ENCODE peak calls at places on chromosomes 6 and 20, in nine cellular contexts. E is tibial artery, S is sigmoid colon, X is dorsolateral prefrontal cortex, L is astrocyte of the spinal cord, Y is WTC11, O is MCF 10A, D is IMR-90, M is mesothelial cell of epicardium. P is an unnamed sample.

GRCh38 chr6:119467478-119468081 is 118.0 kb upstream of the MAN1A1 start:
- DNase-seq in E (no peak), S (no peak), X (no peak), L (peak), Y (no peak), O (peak), D (peak), M (no peak), P (no peak)

GRCh38 chr6:52670502-52671409 is at the start of gene TMEM14A:
- DNase-seq in E (peak), S (peak), X (peak), L (peak), Y (peak), O (peak), D (peak), M (peak), P (peak)

GRCh38 chr6:117272886-117273285 is 7.5 kb downstream of the VGLL2 start:
- DNase-seq in E (no peak), S (no peak), X (no peak), L (no peak), Y (no peak), O (no peak), D (no peak), M (no peak), P (no peak)

GRCh38 chr6:53376661-53377226 is 28.0 kb upstream of the ELOVL5 start:
- DNase-seq in E (no peak), S (no peak), X (no peak), L (no peak), Y (no peak), O (no peak), D (no peak), M (no peak), P (no peak)

GRCh38 chr6:166782541-166782940 is 155.5 kb upstream of the RPS6KA2 start:
- DNase-seq in E (no peak), S (no peak), X (no peak), L (no peak), Y (no peak), O (no peak), D (no peak), M (no peak), P (no peak)

GRCh38 chr6:166365221-166365620 is 17.5 kb downstream of the MPC1 start:
- DNase-seq in E (no peak), S (no peak), X (no peak), L (peak), Y (no peak), O (no peak), D (peak), M (no peak), P (peak)

GRCh38 chr6:28468056-28468455 is 24.8 kb upstream of the ZSCAN23 start:
- DNase-seq in E (no peak), S (no peak), X (no peak), L (no peak), Y (no peak), O (no peak), D (no peak), M (no peak), P (no peak)

GRCh38 chr20:61891916-61892649 is 173.6 kb downstream of the TAF4 start:
- DNase-seq in E (no peak), S (no peak), X (no peak), L (no peak), Y (no peak), O (no peak), D (no peak), M (no peak), P (no peak)

GRCh38 chr6:13417954-13418353 is 69.4 kb downstream of the GFOD1 start:
- DNase-seq in E (no peak), S (no peak), X (no peak), L (no peak), Y (no peak), O (no peak), D (no peak), M (no peak), P (no peak)

GRCh38 chr6:140001851-140002301 is 627.4 kb upstream of the CITED2 start:
- DNase-seq in E (no peak), S (no peak), X (no peak), L (peak), Y (no peak), O (no peak), D (peak), M (no peak), P (peak)

GRCh38 chr6:148448371-148449010 is 105.9 kb downstream of the SASH1 start:
- DNase-seq in E (no peak), S (no peak), X (no peak), L (no peak), Y (no peak), O (no peak), D (no peak), M (no peak), P (no peak)

GRCh38 chr20:9368893-9369292 is 145.5 kb upstream of the LAMP5 start:
- DNase-seq in E (no peak), S (no peak), X (no peak), L (no peak), Y (no peak), O (no peak), D (no peak), M (no peak), P (no peak)

GRCh38 chr20:57397004-57397692 is 6.0 kb downstream of the RBM38 start:
- DNase-seq in E (no peak), S (peak), X (no peak), L (no peak), Y (no peak), O (no peak), D (no peak), M (no peak), P (no peak)

GRCh38 chr6:149138093-149138492 is 179.4 kb upstream of the TAB2 start:
- DNase-seq in E (no peak), S (no peak), X (no peak), L (no peak), Y (no peak), O (no peak), D (no peak), M (no peak), P (no peak)

GRCh38 chr6:126886106-126886505 is 232.4 kb upstream of the RSPO3 start:
- DNase-seq in E (no peak), S (no peak), X (no peak), L (peak), Y (no peak), O (no peak), D (no peak), M (no peak), P (no peak)

GRCh38 chr6:146902846-146903245 is 301.4 kb upstream of the STXBP5 start:
- DNase-seq in E (no peak), S (no peak), X (no peak), L (no peak), Y (no peak), O (no peak), D (no peak), M (no peak), P (peak)

GRCh38 chr6:17584241-17584803 is 15.8 kb upstream of the FAM8A1 start:
- DNase-seq in E (no peak), S (peak), X (no peak), L (peak), Y (no peak), O (peak), D (peak), M (no peak), P (peak)

GRCh38 chr6:14863896-14864850 is 381.7 kb upstream of the JARID2 start:
- DNase-seq in E (no peak), S (no peak), X (no peak), L (no peak), Y (no peak), O (no peak), D (no peak), M (no peak), P (no peak)

GRCh38 chr6:10398439-10399218 is 16.2 kb downstream of the TFAP2A start:
- DNase-seq in E (no peak), S (no peak), X (no peak), L (no peak), Y (no peak), O (no peak), D (no peak), M (no peak), P (no peak)

GRCh38 chr6:4717856-4718255 is 58.3 kb upstream of the CDYL start:
- DNase-seq in E (no peak), S (no peak), X (no peak), L (no peak), Y (no peak), O (no peak), D (no peak), M (no peak), P (no peak)

GRCh38 chr20:50248104-50248631 is 57.5 kb downstream of the CEBPB start:
- DNase-seq in E (no peak), S (no peak), X (no peak), L (no peak), Y (no peak), O (peak), D (peak), M (no peak), P (peak)

GRCh38 chr6:102028173-102028572 is 634.7 kb downstream of the GRIK2 start:
- DNase-seq in E (no peak), S (no peak), X (no peak), L (no peak), Y (no peak), O (no peak), D (no peak), M (no peak), P (no peak)

GRCh38 chr20:19826179-19826914 is 68.3 kb downstream of the RIN2 start:
- DNase-seq in E (no peak), S (no peak), X (no peak), L (no peak), Y (no peak), O (no peak), D (no peak), M (no peak), P (no peak)

GRCh38 chr6:163264662-163265035 is 149.9 kb upstream of the QKI start:
- DNase-seq in E (no peak), S (no peak), X (no peak), L (no peak), Y (no peak), O (no peak), D (no peak), M (no peak), P (no peak)

GRCh38 chr6:112383191-112383590 is 36.1 kb downstream of the RFPL4B start:
- DNase-seq in E (no peak), S (no peak), X (no peak), L (no peak), Y (no peak), O (no peak), D (no peak), M (no peak), P (no peak)

GRCh38 chr20:16349518-16350295 is 223.5 kb downstream of the KIF16B start:
- DNase-seq in E (no peak), S (no peak), X (no peak), L (peak), Y (no peak), O (no peak), D (peak), M (no peak), P (no peak)

GRCh38 chr6:45591306-45591705 is 213.6 kb upstream of the SUPT3H start:
- DNase-seq in E (no peak), S (no peak), X (no peak), L (peak), Y (no peak), O (peak), D (peak), M (no peak), P (no peak)

GRCh38 chr6:156977527-156978291 is 200.5 kb downstream of the ARID1B start:
- DNase-seq in E (no peak), S (peak), X (no peak), L (peak), Y (no peak), O (peak), D (peak), M (no peak), P (no peak)

GRCh38 chr6:113968472-113968871 is 2.5 kb downstream of the HDAC2 start:
- DNase-seq in E (no peak), S (no peak), X (no peak), L (no peak), Y (no peak), O (no peak), D (no peak), M (no peak), P (no peak)

GRCh38 chr6:113967777-113968176 is 3.2 kb downstream of the HDAC2 start:
- DNase-seq in E (no peak), S (no peak), X (no peak), L (no peak), Y (no peak), O (no peak), D (no peak), M (no peak), P (no peak)

GRCh38 chr6:113971786-113972185 is 838 bp upstream of the HDAC2 start:
- DNase-seq in E (no peak), S (no peak), X (no peak), L (peak), Y (no peak), O (peak), D (no peak), M (no peak), P (no peak)

GRCh38 chr6:113969888-113970807 is 800 bp downstream of the HDAC2 start:
- DNase-seq in E (peak), S (peak), X (peak), L (peak), Y (peak), O (peak), D (peak), M (peak), P (no peak)

GRCh38 chr6:113970808-113971676 is at the start of gene HDAC2:
- DNase-seq in E (peak), S (peak), X (peak), L (peak), Y (peak), O (peak), D (peak), M (peak), P (peak)
- TF ChIP-seq CTCF in E (no peak), S (no peak), X (no peak), L (no peak), Y (no peak), O (no peak), D (no peak), M (no peak), P (peak)

DNA sequence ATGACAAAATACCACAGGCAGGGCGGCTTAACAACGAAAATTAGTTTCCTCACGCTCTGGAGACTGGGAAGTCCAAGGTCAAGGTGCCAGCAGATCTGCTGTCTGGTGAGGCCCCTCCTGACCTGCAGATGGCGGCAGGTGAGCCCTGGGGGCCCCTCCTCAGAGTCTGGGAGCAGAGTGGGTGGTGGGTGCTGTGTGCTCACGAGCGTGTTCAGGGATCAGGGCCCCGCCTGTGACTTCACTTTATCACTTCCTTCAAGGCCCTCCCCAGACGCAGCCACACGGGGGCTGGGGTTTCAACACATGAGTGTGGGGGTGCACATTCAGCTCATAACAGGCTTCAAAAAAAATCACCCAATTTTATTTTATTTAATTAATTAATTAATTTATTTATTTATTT is 39.3 kb downstream of the SLC2A4RG start:
- DNase-seq in E (no peak), S (no peak), X (no peak), L (no peak), Y (no peak), O (no peak), D (no peak), M (no peak), P (no peak)
- TF ChIP-seq CTCF in E (no peak), S (no peak), X (no peak), L (no peak), Y (no peak), O (no peak), D (no peak), M (no peak), P (peak)

DNA sequence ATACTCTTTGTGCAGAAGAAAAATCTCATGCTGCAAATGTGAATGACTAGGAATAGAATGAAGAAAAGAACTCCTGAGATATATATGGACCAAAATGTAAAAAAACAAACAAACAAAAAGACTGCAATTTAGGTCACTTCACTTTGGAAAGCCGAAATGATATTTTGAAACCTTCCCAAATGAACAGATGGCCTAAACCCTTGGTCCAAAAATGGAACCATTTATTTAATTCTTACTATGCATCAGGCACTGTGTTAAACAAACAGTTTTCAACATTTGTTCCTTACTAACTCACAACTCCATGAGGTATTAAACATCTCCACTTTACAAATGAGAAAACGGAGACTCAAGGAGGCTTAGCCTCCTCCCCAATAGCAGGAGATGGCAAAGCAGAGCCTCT is 107.6 kb downstream of the VIP start:
- DNase-seq in E (no peak), S (no peak), X (no peak), L (no peak), Y (no peak), O (no peak), D (no peak), M (no peak), P (no peak)
- TF ChIP-seq CTCF in E (no peak), S (no peak), X (no peak), L (no peak), Y (no peak), O (no peak), D (no peak), M (no peak), P (no peak)

GRCh38 chr6:48036316-48036715 is 74.7 kb downstream of the PTCHD4 start:
- DNase-seq in E (no peak), S (no peak), X (no peak), L (peak), Y (no peak), O (peak), D (peak), M (no peak), P (peak)
- TF ChIP-seq CTCF in E (no peak), S (no peak), X (no peak), L (no peak), Y (no peak), O (no peak), D (no peak), M (no peak), P (no peak)

DNA sequence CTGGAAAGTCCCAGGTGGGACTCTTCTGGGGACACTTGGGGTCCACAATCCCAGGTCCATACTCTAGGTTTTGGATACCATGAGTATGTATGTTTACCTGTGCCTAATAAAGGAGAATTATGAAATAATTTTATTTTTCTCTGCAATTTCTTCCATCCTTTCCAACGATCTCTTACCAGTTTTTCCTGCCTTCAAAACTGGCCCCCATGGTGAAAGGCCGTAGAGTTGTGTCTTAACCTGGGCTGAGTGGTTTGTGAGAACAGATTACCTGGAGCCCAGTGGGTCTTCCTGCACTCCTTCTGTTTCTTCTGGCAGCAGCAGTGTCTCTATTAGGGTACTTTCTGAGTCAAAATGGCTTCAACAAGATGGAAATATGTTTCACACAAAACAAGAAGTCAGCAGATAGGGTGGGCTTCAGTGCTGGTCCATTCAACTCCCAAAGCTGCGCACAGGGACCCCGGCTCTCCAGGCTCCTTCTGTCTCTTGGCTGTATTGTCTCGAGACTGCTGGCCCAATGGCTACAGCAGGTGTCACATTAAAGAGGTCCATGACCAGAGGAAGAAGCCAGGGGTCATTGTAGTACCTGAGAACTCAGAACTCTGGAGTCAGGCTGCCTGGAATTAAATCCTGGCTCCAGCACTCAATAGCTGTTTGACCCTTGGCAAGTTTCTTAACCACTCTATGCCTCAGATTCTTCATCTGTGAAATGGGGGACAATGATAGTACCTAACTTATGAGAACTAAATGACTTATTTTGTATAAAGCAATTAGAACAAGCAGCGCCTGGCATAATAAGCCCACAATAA is 10.5 kb upstream of the RBCK1 start:
- DNase-seq in E (no peak), S (no peak), X (no peak), L (no peak), Y (no peak), O (no peak), D (no peak), M (no peak), P (no peak)
- TF ChIP-seq CTCF in E (no peak), S (no peak), X (no peak), L (no peak), Y (no peak), O (no peak), D (no peak), M (no peak), P (no peak)

GRCh38 chr6:99132026-99132425 is 184.3 kb upstream of the FBXL4 start:
- DNase-seq in E (no peak), S (no peak), X (no peak), L (no peak), Y (no peak), O (no peak), D (no peak), M (no peak), P (no peak)

GRCh38 chr6:99129835-99130234 is 182.1 kb upstream of the FBXL4 start:
- DNase-seq in E (no peak), S (no peak), X (no peak), L (no peak), Y (no peak), O (no peak), D (no peak), M (no peak), P (no peak)

GRCh38 chr6:99130897-99131873 is 183.4 kb upstream of the FBXL4 start:
- DNase-seq in E (no peak), S (no peak), X (no peak), L (no peak), Y (no peak), O (no peak), D (no peak), M (no peak), P (no peak)
- TF ChIP-seq CTCF in E (no peak), S (no peak), X (peak), L (no peak), Y (no peak), O (no peak), D (no peak), M (no peak), P (no peak)

GRCh38 chr6:152982768-152983636 is at the start of gene FBXO5:
- DNase-seq in E (peak), S (peak), X (peak), L (peak), Y (peak), O (peak), D (peak), M (peak), P (peak)
- TF ChIP-seq CTCF in E (no peak), S (no peak), X (no peak), L (no peak), Y (no peak), O (no peak), D (no peak), M (no peak), P (no peak)

GRCh38 chr6:87518453-87518852 is 45.7 kb downstream of the SLC35A1 start:
- DNase-seq in E (no peak), S (no peak), X (no peak), L (no peak), Y (no peak), O (no peak), D (no peak), M (no peak), P (no peak)

GRCh38 chr6:87514831-87515230 is 42.1 kb downstream of the SLC35A1 start:
- DNase-seq in E (no peak), S (no peak), X (no peak), L (no peak), Y (no peak), O (no peak), D (no peak), M (no peak), P (no peak)
- TF ChIP-seq CTCF in E (no peak), S (no peak), X (no peak), L (no peak), Y (no peak), O (no peak), D (no peak), M (no peak), P (no peak)